ENCODE peak calls at places on chromosomes 7 and 10, in nine cellular contexts. L is bronchial epithelial cell, C is A549, M is ascending aorta, X is testis, I is progenitor cell of endocrine pancreas, W is GM20000, A is GM12865, K is foreskin fibroblast. U is an unnamed sample.

GRCh38 chr10:86393858-86394472 is 27.4 kb upstream of the GRID1 start:
- DNase-seq in K (no peak), A (no peak), L (no peak), I (no peak), C (no peak), X (no peak), W (no peak), M (no peak), U (no peak)

GRCh38 chr7:77235280-77235679 is 35.7 kb upstream of the FGL2 start:
- DNase-seq in X (no peak), K (peak), W (no peak), L (peak), A (no peak), M (no peak), C (no peak), I (no peak), U (no peak)

GRCh38 chr10:118799779-118800178 is 45.0 kb upstream of the CACUL1 start:
- DNase-seq in A (no peak), I (no peak), L (peak), X (no peak), C (no peak), K (peak), M (no peak), W (no peak), U (no peak)

GRCh38 chr10:79179404-79180309 is 110.9 kb downstream of the ZMIZ1 start:
- DNase-seq in M (no peak), I (no peak), L (no peak), K (peak), W (no peak), A (no peak), X (no peak), C (no peak), U (no peak)

GRCh38 chr7:130901209-130901783 is 167.3 kb upstream of the KLF14 start:
- DNase-seq in K (peak), X (peak), I (no peak), C (peak), L (peak), W (no peak), M (no peak), A (no peak), U (no peak)

GRCh38 chr7:47371733-47372368 is 210.1 kb downstream of the TNS3 start:
- DNase-seq in K (peak), C (peak), I (no peak), A (no peak), X (peak), W (no peak), M (no peak), L (peak), U (no peak)

GRCh38 chr10:16741540-16741939 is 75.7 kb downstream of the RSU1 start:
- DNase-seq in K (no peak), C (no peak), W (no peak), X (no peak), A (no peak), M (no peak), I (no peak), L (no peak), U (no peak)

GRCh38 chr10:16612148-16612742 is 90.6 kb upstream of the C1QL3 start:
- DNase-seq in C (no peak), K (peak), M (no peak), X (no peak), L (peak), A (peak), I (peak), W (peak), U (no peak)

GRCh38 chr7:142063551-142064442 is 47.7 kb upstream of the MGAM2 start:
- DNase-seq in W (no peak), A (no peak), I (no peak), C (no peak), K (no peak), M (no peak), X (no peak), L (no peak), U (no peak)

GRCh38 chr7:112143567-112143966 is 62.6 kb downstream of the DOCK4 start:
- DNase-seq in X (no peak), A (no peak), K (peak), W (no peak), M (no peak), C (no peak), I (no peak), L (no peak), U (no peak)

GRCh38 chr7:101857358-101857794 is 40.0 kb downstream of the CUX1 start:
- DNase-seq in X (no peak), W (peak), L (no peak), K (no peak), C (no peak), M (no peak), A (peak), I (no peak), U (no peak)

GRCh38 chr10:3525832-3526449 is 259.1 kb downstream of the KLF6 start:
- DNase-seq in A (no peak), L (peak), I (no peak), X (no peak), W (no peak), K (peak), M (peak), C (peak), U (no peak)

GRCh38 chr7:114937422-114937821 is 15.5 kb downstream of the MDFIC start:
- DNase-seq in C (no peak), A (no peak), L (no peak), M (no peak), W (no peak), X (no peak), I (no peak), K (no peak), U (no peak)

GRCh38 chr7:112149734-112150133 is 56.5 kb downstream of the DOCK4 start:
- DNase-seq in M (no peak), C (no peak), A (no peak), X (no peak), I (no peak), K (no peak), W (no peak), L (no peak), U (no peak)

GRCh38 chr10:88049204-88049603 is 185.8 kb downstream of the PTEN start:
- DNase-seq in L (no peak), W (no peak), M (no peak), I (no peak), A (no peak), K (no peak), C (no peak), X (no peak), U (no peak)

GRCh38 chr7:101823596-101823995 is 6.2 kb downstream of the CUX1 start:
- DNase-seq in L (peak), I (no peak), M (no peak), C (no peak), K (no peak), W (no peak), A (no peak), X (no peak), U (no peak)

GRCh38 chr10:99328579-99329237 is 448 bp upstream of the CNNM1 start:
- DNase-seq in K (peak), A (no peak), X (peak), C (peak), L (no peak), I (no peak), W (no peak), M (no peak), U (no peak)

GRCh38 chr7:21939136-21939857 is 6.4 kb downstream of the CDCA7L start:
- DNase-seq in I (no peak), K (no peak), L (peak), W (peak), M (no peak), A (peak), C (no peak), X (no peak), U (peak)

GRCh38 chr10:133114726-133115452 is 27.2 kb downstream of the ADGRA1 start:
- DNase-seq in X (no peak), M (no peak), C (no peak), I (no peak), K (no peak), A (no peak), L (no peak), W (no peak), U (no peak)

GRCh38 chr7:73987298-73987697 is 40.7 kb upstream of the ELN start:
- DNase-seq in M (no peak), K (no peak), W (no peak), X (no peak), I (no peak), L (no peak), A (no peak), C (no peak), U (no peak)

GRCh38 chr10:13593560-13593959 is 6.8 kb downstream of the PRPF18 start:
- DNase-seq in K (peak), A (no peak), L (no peak), I (no peak), C (no peak), M (no peak), X (no peak), W (no peak), U (no peak)

GRCh38 chr10:51001587-51001986 is 72.7 kb upstream of the PRKG1 start:
- DNase-seq in X (no peak), I (no peak), K (peak), M (no peak), C (no peak), A (no peak), L (peak), W (no peak), U (no peak)

GRCh38 chr7:24419070-24419469 is 135.1 kb downstream of the NPY start:
- DNase-seq in C (peak), I (no peak), X (peak), K (no peak), A (peak), W (no peak), L (peak), M (no peak), U (no peak)

GRCh38 chr7:156497776-156498509 is 142.6 kb upstream of the RNF32 start:
- DNase-seq in K (no peak), X (no peak), W (no peak), C (no peak), M (no peak), A (no peak), I (no peak), L (no peak), U (no peak)

GRCh38 chr10:88763441-88763840 is 3.6 kb downstream of the LIPN start:
- DNase-seq in C (no peak), W (no peak), I (no peak), M (no peak), K (peak), L (peak), A (no peak), X (no peak), U (no peak)

GRCh38 chr10:52778511-52779392 is 6.2 kb upstream of the MBL2 start:
- DNase-seq in L (peak), I (no peak), A (peak), C (no peak), X (peak), W (no peak), K (peak), M (no peak), U (no peak)
- TF ChIP-seq CTCF in L (peak), I (peak), A (peak), C (peak), X (no peak), W (peak), K (peak), M (no peak), U (peak)

GRCh38 chr7:43729924-43730248 is 563 bp upstream of the COA1 start:
- DNase-seq in I (no peak), W (no peak), M (no peak), A (no peak), X (no peak), C (no peak), L (no peak), K (no peak), U (no peak)

GRCh38 chr7:43727494-43727893 is 1.8 kb downstream of the COA1 start:
- DNase-seq in A (no peak), C (no peak), L (no peak), X (no peak), K (no peak), I (no peak), M (no peak), W (no peak), U (no peak)

GRCh38 chr7:43726466-43726865 is 2.9 kb downstream of the COA1 start:
- DNase-seq in A (no peak), K (no peak), C (no peak), M (no peak), I (no peak), X (no peak), L (no peak), W (no peak), U (no peak)

GRCh38 chr7:43727003-43727402 is 2.3 kb downstream of the COA1 start:
- DNase-seq in I (no peak), X (no peak), M (no peak), W (no peak), C (no peak), K (no peak), L (no peak), A (no peak), U (no peak)

GRCh38 chr7:43729214-43729923 is at the start of gene COA1:
- DNase-seq in A (peak), L (peak), C (peak), K (peak), W (peak), I (peak), M (peak), X (peak), U (peak)
- TF ChIP-seq CTCF in A (peak), L (peak), C (no peak), K (no peak), W (no peak), I (peak), M (no peak), X (no peak), U (peak)

DNA sequence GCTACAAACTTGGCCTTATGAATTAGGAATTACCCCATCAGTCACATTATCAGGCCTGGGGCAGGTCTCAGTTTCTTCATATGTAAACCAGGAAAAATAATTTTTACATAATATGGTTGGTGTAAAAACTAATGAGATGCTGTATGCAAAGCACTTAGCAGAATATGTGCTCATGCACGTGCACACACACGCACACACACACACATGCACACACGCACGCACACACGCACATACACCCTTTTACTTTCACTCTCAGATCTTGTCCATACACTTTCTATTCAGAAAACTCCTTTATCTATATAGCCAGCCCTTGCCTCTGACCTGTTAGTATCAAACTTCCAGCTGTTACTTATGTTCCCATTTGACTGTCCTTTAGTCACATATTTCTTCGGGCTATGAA is 92.7 kb downstream of the CREB5 start:
- DNase-seq in C (no peak), I (no peak), M (no peak), K (no peak), X (no peak), L (no peak), W (no peak), A (peak), U (no peak)
- TF ChIP-seq CTCF in C (no peak), I (no peak), M (no peak), K (no peak), X (no peak), L (no peak), W (no peak), A (no peak), U (no peak)

GRCh38 chr7:7640221-7641128 is at the start of gene UMAD1:
- DNase-seq in W (peak), X (peak), I (peak), L (peak), K (peak), C (peak), A (peak), M (peak), U (peak)

GRCh38 chr7:7639847-7640220 is 718 bp upstream of the UMAD1 start:
- DNase-seq in A (peak), I (no peak), M (no peak), K (peak), L (peak), X (peak), C (peak), W (peak), U (no peak)

GRCh38 chr7:7639421-7639820 is 1.1 kb upstream of the UMAD1 start:
- DNase-seq in A (peak), M (no peak), I (no peak), C (no peak), W (no peak), K (no peak), L (no peak), X (no peak), U (no peak)

GRCh38 chr7:7642081-7642480 is 1.5 kb downstream of the UMAD1 start:
- DNase-seq in X (no peak), C (no peak), K (no peak), A (no peak), I (no peak), M (no peak), W (no peak), L (no peak), U (no peak)

GRCh38 chr7:7641129-7641663 is 644 bp downstream of the UMAD1 start:
- DNase-seq in L (no peak), K (no peak), A (no peak), M (no peak), I (no peak), C (peak), W (no peak), X (peak), U (no peak)
- TF ChIP-seq CTCF in L (no peak), K (no peak), A (no peak), M (no peak), I (no peak), C (no peak), W (no peak), X (no peak), U (no peak)

DNA sequence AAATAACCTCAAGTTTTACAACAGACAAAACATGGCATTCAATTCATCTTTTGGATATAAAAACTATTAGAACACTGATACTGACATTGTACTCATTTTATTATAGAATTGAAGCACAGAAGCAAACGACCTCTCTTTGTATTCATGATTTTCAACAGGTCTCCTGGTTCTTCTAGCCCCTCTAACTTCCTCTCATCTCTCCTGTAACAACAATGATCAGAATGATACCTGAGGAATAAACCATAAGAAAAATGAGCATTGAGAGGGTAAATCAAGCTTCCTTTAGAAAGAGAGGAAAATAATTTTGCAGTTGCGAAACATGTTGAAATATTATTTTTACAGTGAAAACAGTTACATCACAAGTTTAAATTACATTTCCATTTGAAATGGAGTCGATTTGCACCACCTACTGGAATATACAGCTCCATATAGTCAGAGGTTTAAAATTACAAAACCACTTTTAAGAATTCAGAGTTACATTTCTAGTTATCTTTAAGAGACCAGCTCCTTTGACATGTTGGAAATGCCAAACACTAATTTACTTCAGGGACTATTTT is 17.5 kb upstream of the TEX36 start:
- DNase-seq in L (peak), C (no peak), I (no peak), W (no peak), M (no peak), A (no peak), K (peak), X (no peak), U (no peak)
- TF ChIP-seq CTCF in L (no peak), C (peak), I (no peak), W (no peak), M (no peak), A (no peak), K (no peak), X (no peak), U (no peak)

GRCh38 chr7:27662490-27663205 is at the start of gene HIBADH:
- DNase-seq in L (peak), X (peak), I (peak), A (peak), W (peak), M (peak), K (peak), C (peak), U (peak)
- TF ChIP-seq CTCF in L (peak), X (peak), I (peak), A (peak), W (no peak), M (peak), K (no peak), C (no peak), U (no peak)

U was measured in GM06990.